ENCODE peak calls at places on chromosomes 4 and X, in eight cellular contexts. V is neural progenitor cell, S is GM23248, M is SK-N-SH, U is HCT116, C is PC-3, O is hepatocyte, P is GM23338. I is an unnamed sample.

GRCh38 chrX:134688839-134689238 is 30.6 kb upstream of the PLAC1 start:
- DNase-seq in S (peak; percentile 78), O (no peak), P (no peak), C (peak; percentile 84), M (no peak), U (no peak), V (no peak), I (no peak)

GRCh38 chr4:106541253-106541652 is 172.7 kb upstream of the GIMD1 start:
- DNase-seq in O (no peak), M (no peak), C (peak; percentile 55), U (no peak), S (peak; percentile 81), V (no peak), P (no peak), I (no peak)

GRCh38 chrX:46257451-46257879 is 287.8 kb downstream of the ZNF674 start:
- DNase-seq in P (no peak), S (no peak), M (no peak), U (no peak), O (no peak), V (no peak), C (peak; percentile 69), I (no peak)

GRCh38 chr4:83320548-83320947 is 14.1 kb downstream of the HPSE start:
- DNase-seq in O (no peak), V (no peak), U (no peak), M (no peak), P (no peak), S (peak; percentile 85), C (peak; percentile 29), I (no peak)

GRCh38 chr4:141389649-141390048 is 169.0 kb downstream of the ZNF330 start:
- DNase-seq in C (no peak), M (no peak), O (no peak), S (no peak), P (peak; percentile 34), V (peak; percentile 73), U (no peak), I (no peak)

GRCh38 chr4:3865986-3866812 is 100.0 kb downstream of the ADRA2C start:
- DNase-seq in U (no peak), V (no peak), P (no peak), S (no peak), M (peak; percentile 27), O (no peak), C (no peak), I (no peak)

GRCh38 chrX:136028383-136028984 is 43.2 kb downstream of the SLC9A6 start:
- DNase-seq in O (peak; percentile 35), V (peak; percentile 47), M (peak; percentile 47), S (peak; percentile 65), C (peak; percentile 80), P (peak; percentile 47), U (peak; percentile 21), I (peak; percentile 43)

GRCh38 chrX:41705042-41705441 is 16.3 kb downstream of the GPR34 start:
- DNase-seq in S (no peak), O (no peak), V (no peak), M (no peak), C (no peak), U (no peak), P (no peak), I (no peak)

GRCh38 chrX:108601276-108601675 is 135.1 kb downstream of the IRS4 start:
- DNase-seq in V (no peak), M (no peak), C (no peak), U (no peak), O (no peak), P (peak; percentile 30), S (no peak), I (no peak)

GRCh38 chrX:68440940-68441339 is 7.6 kb upstream of the OPHN1 start:
- DNase-seq in O (peak; percentile 71), M (peak; percentile 42), C (peak; percentile 74), U (no peak), P (no peak), V (no peak), S (peak; percentile 42), I (no peak)

GRCh38 chr4:80705311-80705710 is 325.2 kb upstream of the BMP3 start:
- DNase-seq in S (peak; percentile 2), O (no peak), C (no peak), V (no peak), M (no peak), P (no peak), U (no peak), I (no peak)

GRCh38 chr4:141464366-141464765 is 172.0 kb upstream of the IL15 start:
- DNase-seq in C (no peak), U (no peak), M (peak; percentile 55), S (no peak), V (no peak), P (no peak), O (peak; percentile 24), I (no peak)

GRCh38 chr4:76708986-76709385 is 189.0 kb downstream of the SOWAHB start:
- DNase-seq in P (no peak), O (no peak), C (no peak), S (no peak), V (peak; percentile 39), U (no peak), M (no peak), I (no peak)

GRCh38 chr4:2829933-2830451 is 13.7 kb upstream of the ADD1 start:
- DNase-seq in C (no peak), P (no peak), M (peak; percentile 19), S (no peak), V (no peak), O (no peak), U (no peak), I (no peak)

GRCh38 chr4:124640037-124640730 is 72.3 kb downstream of the ANKRD50 start:
- DNase-seq in S (peak; percentile 77), M (no peak), U (peak; percentile 87), P (no peak), C (peak; percentile 96), O (no peak), V (no peak), I (no peak)

GRCh38 chr4:150126201-150126879 is 48.1 kb downstream of the DCLK2 start:
- DNase-seq in U (no peak), C (peak; percentile 9), O (no peak), V (no peak), P (no peak), S (peak; percentile 59), M (no peak), I (peak; percentile 1)

GRCh38 chr4:39078829-39079228 is 16.8 kb downstream of the KLHL5 start:
- DNase-seq in V (no peak), M (no peak), C (no peak), U (no peak), P (no peak), S (no peak), O (no peak), I (no peak)

GRCh38 chr4:2817701-2818350 is 24.9 kb downstream of the SH3BP2 start:
- DNase-seq in S (peak; percentile 53), O (peak; percentile 86), P (peak; percentile 77), C (peak; percentile 43), M (peak; percentile 95), U (peak; percentile 7), V (peak; percentile 81), I (no peak)

GRCh38 chrX:40154229-40154852 is 56.6 kb upstream of the BCOR start:
- DNase-seq in P (peak; percentile 65), S (peak; percentile 70), O (peak; percentile 73), V (peak; percentile 85), U (no peak), M (peak; percentile 75), C (peak; percentile 40), I (peak; percentile 20)

GRCh38 chrX:49879656-49880277 is 483 bp downstream of the USP27X start:
- DNase-seq in O (no peak), V (no peak), C (no peak), U (no peak), S (peak; percentile 16), P (no peak), M (peak; percentile 63), I (no peak)

GRCh38 chr4:174669278-174669677 is 147.0 kb upstream of the HPGD start:
- DNase-seq in M (no peak), S (peak; percentile 95), P (no peak), U (no peak), C (peak; percentile 89), O (peak; percentile 65), V (no peak), I (no peak)

GRCh38 chrX:100083146-100083715 is 326.8 kb downstream of the PCDH19 start:
- DNase-seq in C (no peak), P (no peak), U (no peak), M (no peak), S (no peak), O (no peak), V (peak; percentile 80), I (no peak)

GRCh38 chr4:86935499-86935832 is 655 bp downstream of the AFF1 start:
- DNase-seq in M (peak; percentile 42), U (no peak), V (no peak), S (no peak), C (no peak), O (no peak), P (peak; percentile 63), I (no peak)
- TF ChIP-seq EZH2phosphoT487 in M (no peak), U (no peak), V (no peak), S (no peak), C (no peak), O (no peak), P (no peak), I (no peak)

DNA sequence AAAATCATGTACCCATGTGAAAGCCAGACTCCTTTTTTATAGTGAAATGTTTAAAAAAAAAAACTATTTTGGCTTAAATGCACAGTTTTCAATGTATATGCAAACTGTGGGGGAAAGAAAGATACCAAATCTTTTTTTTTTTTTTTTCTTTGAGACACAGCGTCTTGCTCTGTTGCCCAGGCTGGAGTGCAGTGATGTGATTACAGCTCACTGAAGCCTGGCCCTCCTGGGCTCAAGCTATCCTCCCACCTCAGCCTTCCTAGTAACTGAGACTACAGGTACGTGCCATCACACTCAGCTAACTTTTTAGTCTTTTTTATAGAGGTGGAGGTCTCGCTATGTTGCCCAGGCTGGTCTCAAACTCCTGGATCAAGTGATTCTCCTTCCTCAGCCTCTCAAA is 98.9 kb downstream of the NLGN4X start:
- DNase-seq in V (no peak), C (no peak), M (no peak), O (no peak), S (no peak), P (no peak), U (no peak), I (no peak)
- H4K20me1 ChIP-seq in V (no peaks in the 10 kb centered on the region), C (no peaks in the 10 kb centered on the region), M (no peaks in the 10 kb centered on the region), O (no peaks in the 10 kb centered on the region), S (no peaks in the 10 kb centered on the region), P (peaks cover 7% of the 10 kb centered on the region), U (no peaks in the 10 kb centered on the region), I (no peaks in the 10 kb centered on the region)

GRCh38 chrX:149682031-149682430 is 29.8 kb upstream of the MAGEA11 start:
- DNase-seq in P (peak; percentile 64), O (no peak), U (no peak), C (no peak), M (no peak), V (no peak), S (no peak), I (no peak)

GRCh38 chrX:149683966-149684730 is 27.7 kb upstream of the MAGEA11 start:
- DNase-seq in V (no peak), C (no peak), U (no peak), O (no peak), P (no peak), M (no peak), S (no peak), I (no peak)

GRCh38 chrX:149687991-149688390 is 23.9 kb upstream of the MAGEA11 start:
- DNase-seq in M (no peak), U (no peak), V (no peak), S (no peak), C (no peak), P (no peak), O (no peak), I (no peak)

GRCh38 chrX:149682956-149683947 is 28.6 kb upstream of the MAGEA11 start:
- DNase-seq in C (peak; percentile 4), S (no peak), O (no peak), V (peak; percentile 20), U (no peak), P (peak; percentile 17), M (no peak), I (no peak)
- TF ChIP-seq EZH2phosphoT487 in C (no peak), S (no peak), O (no peak), V (no peak), U (no peak), P (no peak), M (no peak), I (no peak)

GRCh38 chr4:153151535-153152452 is 52.4 kb upstream of the TRIM2 start:
- DNase-seq in S (peak; percentile 45), O (peak; percentile 92), V (peak; percentile 97), M (peak; percentile 39), C (peak; percentile 27), U (no peak), P (peak; percentile 98), I (no peak)
- H4K20me1 ChIP-seq in S (no peaks in the 10 kb centered on the region), O (no peaks in the 10 kb centered on the region), V (peaks cover 10% of the 10 kb centered on the region), M (no peaks in the 10 kb centered on the region), C (no peaks in the 10 kb centered on the region), U (no peaks in the 10 kb centered on the region), P (no peaks in the 10 kb centered on the region), I (no peaks in the 10 kb centered on the region)

I was measured in OCI-LY7.